ENCODE peak calls at places on chromosomes 7 and 10, in four cellular contexts. H, V, U and K are unnamed samples. For H3K36me3, the result is how much of the 10 kb centered on the place peaks cover.

GRCh38 chr10:22720667-22721066 is 6.3 kb upstream of the PIP4K2A start:
- DNase-seq in H (no peak), V (no peak), U (no peak), K (no peak)

GRCh38 chr10:12513775-12514663 is 164.7 kb downstream of the CAMK1D start:
- DNase-seq in H (no peak), V (no peak), U (no peak), K (no peak)

GRCh38 chr10:17074548-17074860 is 55.1 kb downstream of the CUBN start:
- DNase-seq in H (no peak), V (no peak), U (no peak), K (no peak)

GRCh38 chr10:133458021-133458709 is 4.4 kb downstream of the SCART1 start:
- DNase-seq in H (no peak), V (no peak), U (no peak), K (no peak)

GRCh38 chr7:24010495-24010894 is 273.5 kb upstream of the NPY start:
- DNase-seq in H (no peak), V (no peak), U (no peak), K (no peak)

GRCh38 chr10:131076341-131076740 is 235.2 kb downstream of the TCERG1L start:
- DNase-seq in H (no peak), V (no peak), U (no peak), K (no peak)

GRCh38 chr7:131843862-131844261 is 287.4 kb upstream of the PODXL start:
- DNase-seq in H (no peak), V (no peak), U (no peak), K (peak)

GRCh38 chr10:119598397-119598796 is 1.6 kb upstream of the TIAL1 start:
- DNase-seq in H (no peak), V (no peak), U (no peak), K (no peak)

GRCh38 chr7:148501707-148502139 is 88.8 kb upstream of the C7orf33 start:
- DNase-seq in H (no peak), V (no peak), U (no peak), K (no peak)

GRCh38 chr10:133357293-133358151 is at the start of gene FUOM:
- DNase-seq in H (peak), V (no peak), U (peak), K (no peak)

GRCh38 chr10:67539312-67539711 is 156.7 kb downstream of the CTNNA3 start:
- DNase-seq in H (no peak), V (no peak), U (no peak), K (no peak)

GRCh38 chr10:91879514-91880170 is 29.6 kb downstream of the FGFBP3 start:
- DNase-seq in H (no peak), V (no peak), U (no peak), K (peak)

GRCh38 chr10:87054373-87055295 is 34.5 kb downstream of the FAM25A start:
- DNase-seq in H (no peak), V (no peak), U (no peak), K (no peak)

GRCh38 chr7:137978464-137979237 is 23.2 kb downstream of the CREB3L2 start:
- DNase-seq in H (no peak), V (peak), U (peak), K (peak)

GRCh38 chr10:1992930-1993329 is 255.6 kb upstream of the ADARB2 start:
- DNase-seq in H (no peak), V (no peak), U (no peak), K (no peak)

GRCh38 chr7:157006829-157007469 is 3.5 kb downstream of the MNX1 start:
- DNase-seq in H (no peak), V (no peak), U (no peak), K (no peak)

GRCh38 chr10:125008689-125009579 is 67.0 kb downstream of the ZRANB1 start:
- DNase-seq in H (no peak), V (no peak), U (no peak), K (no peak)

GRCh38 chr7:7017707-7018265 is 164.6 kb upstream of the C1GALT1 start:
- DNase-seq in H (no peak), V (no peak), U (no peak), K (no peak)

GRCh38 chr7:71633571-71634008 is 501.6 kb downstream of the GALNT17 start:
- DNase-seq in H (no peak), V (no peak), U (no peak), K (peak)

DNA sequence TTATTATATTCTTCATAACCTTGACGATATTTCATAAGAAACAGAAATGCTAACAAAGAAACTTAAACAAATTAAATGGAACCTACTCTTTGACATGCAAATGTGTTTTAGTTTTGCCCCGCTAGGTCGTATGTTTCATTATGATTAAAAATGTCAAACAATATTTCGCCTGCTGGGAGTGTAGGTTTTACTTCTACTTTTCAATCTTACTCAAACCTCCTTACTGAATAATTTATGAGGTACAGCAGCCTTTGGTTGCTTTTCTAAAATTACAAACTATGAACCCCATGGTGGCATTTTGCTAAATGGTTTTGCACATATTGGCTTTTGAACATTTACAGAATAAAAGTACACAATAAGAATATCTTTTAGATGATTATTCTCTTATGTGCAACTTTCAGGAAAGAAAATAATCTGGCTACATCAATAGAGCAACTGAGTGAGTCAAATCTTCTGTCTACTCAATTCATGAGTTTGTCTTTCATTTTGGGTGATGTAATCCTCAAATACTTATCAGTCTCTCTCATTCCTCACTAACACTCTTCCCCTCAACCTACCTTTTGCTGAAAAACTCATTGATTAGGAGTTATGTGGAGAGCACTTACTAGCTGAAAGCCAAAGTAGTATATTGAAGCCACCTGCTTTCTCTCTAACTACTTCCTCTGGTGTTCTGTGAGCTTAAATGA is 1226.4 kb downstream of the XPNPEP1 start:
- DNase-seq in H (no peak), V (no peak), U (no peak), K (no peak)
- H3K4me3 ChIP-seq in H (no peak), V (no peak), U (no peak), K (no peak)

GRCh38 chr7:20647908-20648776 is 32.7 kb downstream of the ABCB5 start:
- DNase-seq in H (no peak), V (no peak), U (peak), K (peak)

GRCh38 chr7:20647051-20647450 is 31.6 kb downstream of the ABCB5 start:
- DNase-seq in H (no peak), V (no peak), U (no peak), K (no peak)

DNA sequence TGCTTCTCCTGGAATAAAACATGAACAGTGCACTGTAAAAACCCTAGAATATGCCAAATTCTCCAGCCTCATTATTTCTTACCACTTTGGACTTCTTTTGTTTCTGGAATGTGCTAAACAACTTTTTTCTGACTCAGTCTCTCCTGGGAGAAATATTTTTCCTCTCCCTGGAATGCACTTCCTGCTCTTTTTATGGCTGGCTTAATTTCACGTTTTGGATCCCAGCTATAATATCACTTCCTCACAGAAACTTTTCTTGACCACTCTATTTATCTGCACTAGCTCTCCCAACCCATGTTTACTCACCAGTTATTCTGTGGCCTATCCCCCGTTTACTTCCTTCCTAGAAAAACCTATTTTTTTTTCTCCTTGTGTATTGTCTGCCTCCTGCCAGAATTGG is 26.7 kb downstream of the ABCB5 start:
- DNase-seq in H (no peak), V (no peak), U (no peak), K (no peak)
- H3K27ac ChIP-seq in H (no peak), V (no peak), U (no peak), K (no peak)

GRCh38 chr7:139382439-139382838 is 22.7 kb downstream of the LUC7L2 start:
- DNase-seq in H (no peak), V (no peak), U (no peak), K (peak)
- H3K36me3 ChIP-seq in H (under half), V (under half), U (half or more), K (half or more)

DNA sequence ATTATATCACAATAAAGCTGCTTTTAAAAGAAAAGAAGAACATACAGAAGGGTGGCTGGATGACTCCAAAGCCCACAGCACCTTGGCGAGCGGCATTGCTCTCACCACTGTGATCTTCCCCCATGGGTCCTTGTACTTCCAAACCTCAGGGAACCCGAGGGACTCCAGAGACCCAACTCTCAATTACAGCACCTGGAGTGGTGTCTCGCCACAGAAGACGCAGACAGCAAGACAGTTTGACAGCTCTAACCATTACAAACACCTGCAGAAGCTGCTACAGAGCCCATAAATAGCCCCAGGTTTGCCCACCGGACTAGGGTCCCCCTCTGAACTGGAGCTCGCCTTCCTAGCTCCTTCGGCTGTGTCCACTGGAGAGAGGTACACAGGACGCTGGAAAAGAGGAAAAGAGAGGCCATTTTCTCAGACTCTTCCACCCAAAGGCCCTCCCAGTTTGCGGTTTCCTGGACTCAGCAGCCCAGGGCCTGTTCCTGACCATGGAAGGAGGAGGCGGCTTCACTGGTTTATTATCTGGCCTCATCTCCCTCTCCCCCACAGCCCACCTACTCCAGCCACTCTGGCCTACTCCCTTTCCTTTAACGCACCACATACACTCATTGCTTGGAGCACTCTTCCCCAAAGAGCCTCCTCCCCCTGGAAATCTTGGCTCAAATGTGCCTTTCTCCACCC is 1.9 kb downstream of the PIK3AP1 start:
- DNase-seq in H (no peak), V (no peak), U (no peak), K (no peak)
- H3K4me3 ChIP-seq in H (no peak), V (peak), U (no peak), K (no peak)

GRCh38 chr10:62062028-62062427 is 160.5 kb downstream of the ARID5B start:
- DNase-seq in H (no peak), V (no peak), U (no peak), K (no peak)
- H3K27ac ChIP-seq in H (no peak), V (peak), U (no peak), K (no peak)

GRCh38 chr7:5063698-5064097 is 18.0 kb downstream of the RBAK start:
- DNase-seq in H (no peak), V (no peak), U (no peak), K (no peak)
- H3K36me3 ChIP-seq in H (half or more), V (half or more), U (half or more), K (half or more)

DNA sequence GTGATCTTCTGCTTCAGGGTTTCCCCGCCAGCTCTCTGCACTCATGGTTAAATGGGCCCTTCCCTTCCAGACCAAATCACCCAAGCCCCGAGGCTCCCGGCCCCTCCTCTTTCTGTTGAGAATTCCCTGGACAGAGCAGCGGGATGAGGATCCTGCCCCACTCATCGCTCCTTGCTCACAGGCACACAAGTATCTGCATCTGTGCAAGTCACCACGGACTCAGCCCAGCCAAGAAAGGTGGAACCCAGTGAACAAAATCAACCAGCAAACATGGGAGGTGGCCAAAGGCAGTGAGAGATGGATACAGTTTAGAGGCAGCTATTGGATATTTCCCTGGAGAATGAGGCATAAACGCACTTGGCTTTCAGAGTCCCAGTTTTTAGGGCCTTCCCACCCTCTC is 37.7 kb upstream of the CXCL12 start:
- DNase-seq in H (no peak), V (no peak), U (no peak), K (no peak)
- H3K4me3 ChIP-seq in H (no peak), V (no peak), U (no peak), K (no peak)

GRCh38 chr7:101950450-101951119 is 133.2 kb downstream of the CUX1 start:
- DNase-seq in H (no peak), V (no peak), U (peak), K (no peak)
- H3K27ac ChIP-seq in H (no peak), V (no peak), U (no peak), K (no peak)

DNA sequence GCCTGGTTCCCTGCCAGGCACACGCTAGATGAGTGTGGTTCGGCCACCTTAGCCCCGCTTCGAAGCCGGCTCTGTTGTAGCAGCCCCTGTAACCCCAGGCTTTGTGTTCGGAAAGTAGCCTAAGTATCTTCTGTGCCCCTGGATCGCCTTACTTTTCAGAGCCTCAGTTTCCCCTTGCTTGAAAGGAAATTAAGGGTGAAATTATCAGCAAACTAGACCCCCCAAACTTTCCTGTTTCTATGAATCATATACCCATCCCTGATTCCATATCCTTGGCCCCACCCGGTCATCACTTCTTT is 312 bp downstream of the PDCD11 start:
- DNase-seq in H (no peak), V (no peak), U (no peak), K (no peak)
- H3K36me3 ChIP-seq in H (under half), V (under half), U (half or more), K (under half)